ENCODE peak calls at places on chromosomes 11 and 22, in four cellular contexts. One of them, this sample, is unnamed.
A peak's percentile ranks its signal among the peaks of the same experiment; 100 is the strongest.

GRCh38 chr11:132864811-132865576 is 667.3 kb downstream of the OPCML start:
- DNase-seq in ovary: no peak
- DNase-seq in thoracic aorta: no peak
- DNase-seq in A673: no peak
- DNase-seq in this sample: no peak

GRCh38 chr22:50209893-50210292 is 9.1 kb downstream of the SELENOO start:
- DNase-seq in thoracic aorta: no peak
- DNase-seq in ovary: peak; percentile 64
- DNase-seq in A673: peak; percentile 77
- DNase-seq in this sample: peak; percentile 44

GRCh38 chr11:70721006-70721405 is 322.7 kb downstream of the CTTN start:
- DNase-seq in A673: no peak
- DNase-seq in thoracic aorta: no peak
- DNase-seq in ovary: no peak
- DNase-seq in this sample: no peak

GRCh38 chr22:41661088-41661487 is 27.6 kb downstream of the SNU13 start:
- DNase-seq in A673: no peak
- DNase-seq in thoracic aorta: no peak
- DNase-seq in ovary: no peak
- DNase-seq in this sample: no peak

GRCh38 chr22:17981497-17981896 is 42.9 kb downstream of the MICAL3 start:
- DNase-seq in A673: no peak
- DNase-seq in ovary: no peak
- DNase-seq in thoracic aorta: no peak
- DNase-seq in this sample: no peak

GRCh38 chr11:16082532-16083055 is 273.8 kb downstream of the SOX6 start:
- DNase-seq in ovary: no peak
- DNase-seq in thoracic aorta: no peak
- DNase-seq in A673: no peak
- DNase-seq in this sample: no peak

GRCh38 chr22:37457093-37457893 is 28.9 kb downstream of the MFNG start:
- DNase-seq in A673: peak; percentile 54
- DNase-seq in thoracic aorta: peak; percentile 11
- DNase-seq in ovary: peak; percentile 15
- DNase-seq in this sample: peak; percentile 83

GRCh38 chr22:31228425-31228824 is 16.3 kb downstream of the LIMK2 start:
- DNase-seq in thoracic aorta: no peak
- DNase-seq in A673: no peak
- DNase-seq in ovary: no peak
- DNase-seq in this sample: no peak

GRCh38 chr11:111324277-111324720 is 26.0 kb downstream of the POU2AF3 start:
- DNase-seq in thoracic aorta: no peak
- DNase-seq in A673: no peak
- DNase-seq in ovary: no peak
- DNase-seq in this sample: no peak

GRCh38 chr11:5684627-5685362 is at the start of gene TRIM5:
- DNase-seq in ovary: peak; percentile 86
- DNase-seq in thoracic aorta: peak; percentile 80
- DNase-seq in A673: peak; percentile 94
- DNase-seq in this sample: peak; percentile 96

GRCh38 chr11:26201411-26201810 is 130.5 kb upstream of the ANO3 start:
- DNase-seq in thoracic aorta: no peak
- DNase-seq in ovary: no peak
- DNase-seq in A673: peak; percentile 6
- DNase-seq in this sample: no peak

GRCh38 chr11:130892847-130893246 is 23.4 kb downstream of the SNX19 start:
- DNase-seq in thoracic aorta: no peak
- DNase-seq in ovary: no peak
- DNase-seq in A673: no peak
- DNase-seq in this sample: no peak

GRCh38 chr11:27882066-27882697 is 181.9 kb upstream of the BDNF start:
- DNase-seq in ovary: no peak
- DNase-seq in A673: no peak
- DNase-seq in thoracic aorta: no peak
- DNase-seq in this sample: peak; percentile 77

GRCh38 chr11:30712749-30713148 is 126.6 kb upstream of the MPPED2 start:
- DNase-seq in thoracic aorta: no peak
- DNase-seq in ovary: no peak
- DNase-seq in A673: no peak
- DNase-seq in this sample: no peak

GRCh38 chr11:120513436-120514315 is 2.1 kb downstream of the GRIK4 start:
- DNase-seq in ovary: no peak
- DNase-seq in A673: no peak
- DNase-seq in thoracic aorta: no peak
- DNase-seq in this sample: no peak

GRCh38 chr11:120514541-120515121 is 3.1 kb downstream of the GRIK4 start:
- DNase-seq in A673: no peak
- DNase-seq in thoracic aorta: no peak
- DNase-seq in ovary: no peak
- DNase-seq in this sample: no peak

GRCh38 chr11:120511116-120511803 is at the start of gene GRIK4:
- DNase-seq in ovary: peak; percentile 84
- DNase-seq in thoracic aorta: peak; percentile 18
- DNase-seq in A673: peak; percentile 90
- DNase-seq in this sample: peak; percentile 38

GRCh38 chr11:120511804-120512726 is 517 bp downstream of the GRIK4 start:
- DNase-seq in A673: no peak
- DNase-seq in thoracic aorta: no peak
- DNase-seq in ovary: peak; percentile 50
- DNase-seq in this sample: no peak

GRCh38 chr11:120512727-120513435 is 1.3 kb downstream of the GRIK4 start:
- DNase-seq in ovary: no peak
- DNase-seq in A673: peak; percentile 29
- DNase-seq in thoracic aorta: no peak
- DNase-seq in this sample: no peak
- H3K4me3 ChIP-seq in ovary: no peak overlapping the region
- H3K4me3 ChIP-seq in A673: no peak overlapping the region
- H3K4me3 ChIP-seq in thoracic aorta: no peak overlapping the region
- H3K4me3 ChIP-seq in this sample: no peak overlapping the region

GRCh38 chr22:29786026-29786425 is 18.9 kb downstream of the UQCR10 start:
- DNase-seq in thoracic aorta: no peak
- DNase-seq in A673: no peak
- DNase-seq in ovary: no peak
- DNase-seq in this sample: no peak

GRCh38 chr22:29780781-29781676 is 13.9 kb downstream of the UQCR10 start:
- DNase-seq in A673: peak; percentile 60
- DNase-seq in ovary: peak; percentile 37
- DNase-seq in thoracic aorta: no peak
- DNase-seq in this sample: peak; percentile 88

GRCh38 chr22:29784451-29785361 is 17.5 kb downstream of the UQCR10 start:
- DNase-seq in A673: no peak
- DNase-seq in ovary: peak; percentile 64
- DNase-seq in thoracic aorta: no peak
- DNase-seq in this sample: no peak

GRCh38 chr22:29782061-29782845 is 15.1 kb downstream of the UQCR10 start:
- DNase-seq in A673: no peak
- DNase-seq in thoracic aorta: no peak
- DNase-seq in ovary: peak; percentile 48
- DNase-seq in this sample: no peak

GRCh38 chr22:29780220-29780619 is 13.1 kb downstream of the UQCR10 start:
- DNase-seq in thoracic aorta: no peak
- DNase-seq in A673: no peak
- DNase-seq in ovary: no peak
- DNase-seq in this sample: no peak
- H3K27ac ChIP-seq in thoracic aorta: no peak overlapping the region
- H3K27ac ChIP-seq in A673: no peak overlapping the region
- H3K27ac ChIP-seq in ovary: no peak overlapping the region
- H3K27ac ChIP-seq in this sample: peak overlapping the region; percentile 80

GRCh38 chr11:129861702-129862107 is 33.7 kb downstream of the NFRKB start:
- DNase-seq in ovary: peak; percentile 54
- DNase-seq in thoracic aorta: no peak
- DNase-seq in A673: peak; percentile 90
- DNase-seq in this sample: peak; percentile 93
- H3K27me3 ChIP-seq in ovary: no peaks in the 10 kb centered on the region
- H3K27me3 ChIP-seq in thoracic aorta: no peaks in the 10 kb centered on the region
- H3K27me3 ChIP-seq in A673: no peaks in the 10 kb centered on the region
- H3K27me3 ChIP-seq in this sample: no peaks in the 10 kb centered on the region

GRCh38 chr22:25110846-25111578 is 88.6 kb upstream of the CRYBB3 start:
- DNase-seq in ovary: peak; percentile 33
- DNase-seq in thoracic aorta: peak; percentile 33
- DNase-seq in A673: peak; percentile 79
- DNase-seq in this sample: peak; percentile 68

GRCh38 chr22:25112538-25113253 is 87.0 kb upstream of the CRYBB3 start:
- DNase-seq in A673: no peak
- DNase-seq in ovary: no peak
- DNase-seq in thoracic aorta: no peak
- DNase-seq in this sample: no peak

GRCh38 chr22:25110596-25110845 is 89.1 kb upstream of the CRYBB3 start:
- DNase-seq in ovary: no peak
- DNase-seq in A673: no peak
- DNase-seq in thoracic aorta: no peak
- DNase-seq in this sample: no peak

GRCh38 chr22:25111579-25112517 is 87.8 kb upstream of the CRYBB3 start:
- DNase-seq in ovary: peak; percentile 17
- DNase-seq in A673: no peak
- DNase-seq in thoracic aorta: peak; percentile 31
- DNase-seq in this sample: no peak

DNA sequence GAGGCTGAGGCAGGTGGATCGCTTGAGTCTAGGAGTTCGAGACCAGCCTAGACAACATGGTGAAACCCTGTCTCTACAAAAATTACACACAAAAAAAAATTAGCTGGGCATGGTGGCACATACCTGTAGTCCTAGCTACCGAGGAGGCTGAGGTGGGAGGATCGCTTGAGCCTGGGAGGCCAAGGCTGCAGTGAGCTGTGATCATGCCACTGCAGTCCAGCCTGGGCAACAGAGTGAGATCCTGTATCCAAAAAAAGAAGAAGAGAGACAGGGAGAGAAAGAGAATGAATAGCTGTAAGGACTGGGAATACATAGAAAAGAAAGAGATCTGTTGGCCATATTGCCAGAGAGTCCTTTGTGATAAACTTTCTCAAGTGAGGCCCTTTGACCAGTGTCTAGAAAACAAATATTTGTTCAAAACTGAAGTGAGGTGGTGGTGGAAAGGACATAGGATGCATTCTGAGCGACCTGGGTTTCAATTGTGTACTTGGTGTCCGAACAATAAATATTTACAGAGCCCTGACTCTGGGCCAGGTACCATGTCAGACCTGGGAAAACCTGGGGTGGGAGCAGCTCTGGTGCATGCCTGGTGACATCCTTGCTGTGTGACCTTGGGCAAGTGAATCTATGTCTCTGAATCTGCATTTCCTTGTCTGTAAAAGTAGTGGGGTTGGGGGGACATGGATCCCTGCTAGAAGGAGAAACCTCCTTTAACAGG is 89.6 kb upstream of the CRYBB3 start:
- DNase-seq in A673: no peak
- DNase-seq in ovary: no peak
- DNase-seq in thoracic aorta: no peak
- DNase-seq in this sample: no peak
- H3K4me3 ChIP-seq in A673: no peak overlapping the region
- H3K4me3 ChIP-seq in ovary: no peak overlapping the region
- H3K4me3 ChIP-seq in thoracic aorta: peak overlapping the region; percentile 78
- H3K4me3 ChIP-seq in this sample: no peak overlapping the region

GRCh38 chr11:102599642-102600261 is 25.4 kb downstream of the MMP20 start:
- DNase-seq in thoracic aorta: no peak
- DNase-seq in ovary: no peak
- DNase-seq in A673: peak; percentile 68
- DNase-seq in this sample: peak; percentile 83
- H3K27ac ChIP-seq in thoracic aorta: no peak overlapping the region
- H3K27ac ChIP-seq in ovary: no peak overlapping the region
- H3K27ac ChIP-seq in A673: no peak overlapping the region
- H3K27ac ChIP-seq in this sample: peak overlapping the region; percentile 95

GRCh38 chr11:32435152-32435480 is 223 bp downstream of the WT1 start:
- DNase-seq in thoracic aorta: no peak
- DNase-seq in ovary: no peak
- DNase-seq in A673: peak; percentile 79
- DNase-seq in this sample: no peak

GRCh38 chr11:32434116-32434386 is 1.3 kb downstream of the WT1 start:
- DNase-seq in thoracic aorta: no peak
- DNase-seq in A673: no peak
- DNase-seq in ovary: no peak
- DNase-seq in this sample: no peak

GRCh38 chr11:32433249-32434115 is 1.9 kb downstream of the WT1 start:
- DNase-seq in A673: no peak
- DNase-seq in thoracic aorta: no peak
- DNase-seq in ovary: peak; percentile 35
- DNase-seq in this sample: no peak

GRCh38 chr11:32435511-32435946 is at the start of gene WT1:
- DNase-seq in A673: peak; percentile 86
- DNase-seq in ovary: peak; percentile 89
- DNase-seq in thoracic aorta: no peak
- DNase-seq in this sample: no peak

DNA sequence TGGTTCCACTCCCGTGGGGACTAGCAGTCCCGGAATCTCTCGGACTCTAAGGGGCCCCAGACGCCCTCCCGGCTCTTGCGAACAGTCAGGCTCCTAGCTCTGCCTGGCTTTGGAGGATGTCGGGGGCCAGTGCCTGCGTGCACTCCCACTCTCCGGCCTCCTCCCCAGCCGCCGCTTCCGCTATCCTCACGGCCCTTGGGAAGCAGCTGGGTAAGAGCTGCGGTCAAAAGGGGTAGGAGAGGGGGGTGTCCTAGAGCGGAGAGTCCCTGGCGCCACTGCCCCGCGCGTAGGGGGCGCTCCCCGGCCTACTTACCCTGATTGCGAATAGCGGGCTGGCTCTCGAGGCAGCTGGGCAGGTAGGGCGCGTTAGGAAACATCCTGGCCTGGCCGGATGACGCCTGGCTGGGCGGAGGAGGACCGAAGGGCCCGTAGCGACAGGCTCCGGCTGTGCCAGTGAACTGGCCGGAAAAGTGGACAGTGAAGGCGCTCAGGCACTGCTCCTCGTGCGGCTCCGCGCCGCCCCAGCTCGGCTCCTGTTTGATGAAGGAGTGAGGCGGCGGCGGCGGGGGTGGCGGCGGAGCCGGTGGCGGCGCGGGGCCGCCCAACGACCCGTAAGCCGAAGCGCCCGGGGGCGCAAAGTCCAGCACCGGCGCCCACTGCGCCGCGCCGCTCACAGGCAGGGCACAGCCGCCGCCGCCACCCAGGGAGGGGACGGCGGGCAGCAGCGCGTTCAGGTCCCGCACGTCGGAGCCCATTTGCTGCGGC is 770 bp downstream of the WT1 start:
- DNase-seq in ovary: peak; percentile 59
- DNase-seq in thoracic aorta: no peak
- DNase-seq in A673: no peak
- DNase-seq in this sample: no peak
- H3K27me3 ChIP-seq in ovary: no peaks in the 10 kb centered on the region
- H3K27me3 ChIP-seq in thoracic aorta: peaks cover 11% of the 10 kb centered on the region
- H3K27me3 ChIP-seq in A673: peaks cover 98% of the 10 kb centered on the region
- H3K27me3 ChIP-seq in this sample: peaks cover 79% of the 10 kb centered on the region

GRCh38 chr11:20668844-20669832 is at the start of gene NELL1:
- DNase-seq in thoracic aorta: no peak
- DNase-seq in A673: peak; percentile 21
- DNase-seq in ovary: no peak
- DNase-seq in this sample: no peak
- H3K4me3 ChIP-seq in thoracic aorta: peak within 1 kb of the TSS; percentile 29
- H3K4me3 ChIP-seq in A673: peak within 1 kb of the TSS; percentile 35
- H3K4me3 ChIP-seq in ovary: no peak within 1 kb of the TSS
- H3K4me3 ChIP-seq in this sample: no peak within 1 kb of the TSS

GRCh38 chr11:43944761-43945311 is 2.4 kb downstream of the C11orf96 start:
- DNase-seq in ovary: peak; percentile 78
- DNase-seq in A673: peak; percentile 73
- DNase-seq in thoracic aorta: no peak
- DNase-seq in this sample: peak; percentile 90
- H3K27ac ChIP-seq in ovary: peak overlapping the region; percentile 97
- H3K27ac ChIP-seq in A673: no peak overlapping the region
- H3K27ac ChIP-seq in thoracic aorta: peak overlapping the region; percentile 98
- H3K27ac ChIP-seq in this sample: no peak overlapping the region

This sample was measured in SJSA1.